ENCODE peak calls at places on chromosomes 16 and 17, in ten cellular contexts. Q is NCI-H2081 treated with DMSO at 0.1 percent for 48 hours; F is fibroblast of mammary gland; H is heart right ventricle; E is naive thymus-derived CD8-positive, alpha-beta T cell; J is Kasumi-1; L is PC-3; R is NCI-H1436; Y is GDM1; U is NCI-H510A treated with DMSO at 0.1 percent for 48 hours. P is an unnamed sample.
A peak's percentile ranks its signal among the peaks of the same experiment; 100 is the strongest.

GRCh38 chr17:2379489-2380224 is 21.2 kb downstream of the MNT start:
- DNase-seq in J (no peak), H (no peak), Q (no peak), U (no peak), E (no peak), L (no peak), Y (no peak), F (no peak), R (no peak), P (no peak)

GRCh38 chr16:65783709-65784474 is 582.6 kb upstream of the CDH5 start:
- DNase-seq in L (no peak), R (no peak), J (no peak), U (no peak), F (no peak), Y (no peak), E (no peak), H (no peak), Q (no peak), P (no peak)

GRCh38 chr16:86449377-86450095 is 60.8 kb upstream of the FOXF1 start:
- DNase-seq in L (no peak), U (no peak), E (no peak), R (no peak), Y (no peak), H (no peak), J (peak; percentile 23), F (no peak), Q (no peak), P (no peak)

GRCh38 chr17:81044764-81045589 is 10.0 kb downstream of the BAIAP2 start:
- DNase-seq in H (peak; percentile 91), E (no peak), J (no peak), F (peak; percentile 60), Q (no peak), R (peak; percentile 27), Y (no peak), L (peak; percentile 75), U (peak; percentile 69), P (no peak)

GRCh38 chr16:50680907-50681885 is at the start of gene SNX20:
- DNase-seq in Y (peak; percentile 58), J (peak; percentile 77), H (no peak), Q (no peak), U (no peak), R (no peak), E (peak; percentile 55), L (no peak), F (no peak), P (peak; percentile 66)

GRCh38 chr17:3925684-3926537 is 9.6 kb upstream of the P2RX1 start:
- DNase-seq in R (no peak), U (no peak), Q (no peak), H (no peak), Y (no peak), F (no peak), E (no peak), L (no peak), J (no peak), P (no peak)

GRCh38 chr16:58464916-58465731 is 34.8 kb upstream of the NDRG4 start:
- DNase-seq in L (no peak), Q (no peak), H (no peak), J (no peak), F (no peak), R (no peak), E (no peak), U (no peak), Y (no peak), P (no peak)

GRCh38 chr16:29995330-29995910 is at the start of gene HIRIP3:
- DNase-seq in F (peak; percentile 75), H (peak; percentile 90), R (peak; percentile 82), L (peak; percentile 77), Y (peak; percentile 82), E (peak; percentile 76), Q (peak; percentile 26), J (peak; percentile 37), U (peak; percentile 95), P (peak; percentile 61)

GRCh38 chr17:74454197-74455024 is 12.0 kb upstream of the CD300A start:
- DNase-seq in L (no peak), E (no peak), F (peak; percentile 57), Q (no peak), J (no peak), U (peak; percentile 86), Y (peak; percentile 63), H (peak; percentile 95), R (no peak), P (no peak)

GRCh38 chr16:27311449-27311831 is 2.3 kb upstream of the IL4R start:
- DNase-seq in Y (no peak), H (no peak), L (no peak), U (no peak), F (peak; percentile 63), J (no peak), R (no peak), E (no peak), Q (no peak), P (no peak)